ENCODE peak calls at places on chromosomes 16 and 17, in five cellular contexts. F, I, N, A and T are unnamed samples.
A peak's percentile ranks its signal among the peaks of the same experiment; 100 is the strongest.

GRCh38 chr16:83579027-83579426 is 228.8 kb upstream of the HSBP1 start:
- DNase-seq in F (no peak), I (no peak), N (no peak), A (no peak), T (no peak)

GRCh38 chr17:17757391-17757791 is 76.1 kb downstream of the RAI1 start:
- DNase-seq in F (no peak), I (no peak), N (no peak), A (no peak), T (no peak)

GRCh38 chr17:27245230-27245696 is 48.7 kb upstream of the WSB1 start:
- DNase-seq in F (no peak), I (peak; percentile 76), N (peak; percentile 56), A (peak; percentile 95), T (peak; percentile 59)

GRCh38 chr17:76270770-76271668 is 5.9 kb downstream of the UBALD2 start:
- DNase-seq in F (no peak), I (no peak), N (no peak), A (no peak), T (no peak)

GRCh38 chr17:29368926-29369325 is 21.2 kb upstream of the TAOK1 start:
- DNase-seq in F (no peak), I (no peak), N (peak; percentile 9), A (no peak), T (peak; percentile 21)

GRCh38 chr17:74964246-74964761 is 8.3 kb downstream of the HID1 start:
- DNase-seq in F (no peak), I (no peak), N (no peak), A (no peak), T (no peak)

GRCh38 chr17:27381007-27381501 is 75.2 kb upstream of the KSR1 start:
- DNase-seq in F (no peak), I (peak; percentile 84), N (peak; percentile 50), A (peak; percentile 78), T (peak; percentile 74)

GRCh38 chr16:66662445-66663194 is 33.9 kb downstream of the CMTM4 start:
- DNase-seq in F (no peak), I (peak; percentile 42), N (peak; percentile 17), A (peak; percentile 65), T (no peak)

GRCh38 chr17:50283246-50283645 is 9.0 kb downstream of the TMEM92 start:
- DNase-seq in F (no peak), I (no peak), N (no peak), A (no peak), T (no peak)

GRCh38 chr16:86287641-86288201 is 222.6 kb upstream of the FOXF1 start:
- DNase-seq in F (no peak), I (no peak), N (no peak), A (no peak), T (no peak)

GRCh38 chr17:6555331-6556120 is 829 bp downstream of the PITPNM3 start:
- DNase-seq in F (peak; percentile 19), I (no peak), N (peak; percentile 45), A (no peak), T (peak; percentile 55)

GRCh38 chr17:17940451-17940911 is 31.7 kb downstream of the TOM1L2 start:
- DNase-seq in F (no peak), I (peak; percentile 20), N (peak; percentile 52), A (no peak), T (no peak)

GRCh38 chr16:63983401-63983800 is 1138.5 kb downstream of the CDH11 start:
- DNase-seq in F (no peak), I (no peak), N (no peak), A (no peak), T (no peak)

GRCh38 chr17:33127706-33128105 is 136.1 kb downstream of the SPACA3 start:
- DNase-seq in F (peak; percentile 2), I (no peak), N (no peak), A (no peak), T (no peak)

GRCh38 chr17:4708436-4708835 is 2.0 kb upstream of the ARRB2 start:
- DNase-seq in F (no peak), I (peak; percentile 66), N (no peak), A (no peak), T (no peak)

GRCh38 chr17:4110152-4110551 is 32.7 kb downstream of the ZZEF1 start:
- DNase-seq in F (no peak), I (no peak), N (no peak), A (peak; percentile 23), T (no peak)

GRCh38 chr17:28216528-28216927 is 102.5 kb upstream of the TMEM97 start:
- DNase-seq in F (no peak), I (no peak), N (no peak), A (no peak), T (no peak)

GRCh38 chr17:58510075-58510474 is 4.4 kb downstream of the MTMR4 start:
- DNase-seq in F (no peak), I (no peak), N (no peak), A (no peak), T (no peak)

GRCh38 chr16:20317117-20317516 is 10.2 kb downstream of the GP2 start:
- DNase-seq in F (no peak), I (no peak), N (no peak), A (no peak), T (no peak)

GRCh38 chr17:13736915-13737314 is 135.2 kb upstream of the HS3ST3A1 start:
- DNase-seq in F (no peak), I (no peak), N (no peak), A (no peak), T (no peak)

GRCh38 chr16:71622088-71622487 is 3.9 kb upstream of the MARVELD3 start:
- DNase-seq in F (no peak), I (no peak), N (no peak), A (no peak), T (no peak)

GRCh38 chr16:14095883-14096551 is 24.9 kb downstream of the MRTFB start:
- DNase-seq in F (no peak), I (no peak), N (peak; percentile 11), A (no peak), T (no peak)

GRCh38 chr16:6644916-6645315 is 687.7 kb upstream of the RBFOX1 start:
- DNase-seq in F (no peak), I (no peak), N (no peak), A (no peak), T (no peak)

GRCh38 chr16:57998484-57998883 is 2.0 kb downstream of the ZNF319 start:
- DNase-seq in F (no peak), I (peak; percentile 6), N (no peak), A (no peak), T (no peak)

GRCh38 chr16:58000706-58001676 is at the start of gene USB1:
- DNase-seq in F (no peak), I (peak; percentile 92), N (peak; percentile 83), A (peak; percentile 97), T (peak; percentile 92)

GRCh38 chr16:57999366-57999970 is 1.0 kb downstream of the ZNF319 start:
- DNase-seq in F (no peak), I (no peak), N (peak; percentile 27), A (no peak), T (no peak)

GRCh38 chr16:57998992-57999365 is 1.5 kb downstream of the ZNF319 start:
- DNase-seq in F (no peak), I (no peak), N (no peak), A (no peak), T (no peak)

GRCh38 chr16:57999971-58000705 is at the start of gene ZNF319:
- DNase-seq in F (no peak), I (no peak), N (no peak), A (no peak), T (no peak)
- TF ChIP-seq CTCF in F (no peak), I (no peak), N (no peak), A (no peak), T (no peak)

GRCh38 chr17:42180411-42180921 is 476 bp downstream of the KCNH4 start:
- DNase-seq in F (no peak), I (peak; percentile 34), N (no peak), A (no peak), T (peak; percentile 25)

GRCh38 chr17:42181851-42182207 is 887 bp upstream of the KCNH4 start:
- DNase-seq in F (no peak), I (no peak), N (no peak), A (no peak), T (no peak)

GRCh38 chr17:42179335-42179734 is 1.6 kb downstream of the KCNH4 start:
- DNase-seq in F (no peak), I (no peak), N (no peak), A (no peak), T (no peak)

GRCh38 chr17:42179911-42180410 is 981 bp downstream of the KCNH4 start:
- DNase-seq in F (no peak), I (peak; percentile 81), N (peak; percentile 37), A (no peak), T (peak; percentile 90)

DNA sequence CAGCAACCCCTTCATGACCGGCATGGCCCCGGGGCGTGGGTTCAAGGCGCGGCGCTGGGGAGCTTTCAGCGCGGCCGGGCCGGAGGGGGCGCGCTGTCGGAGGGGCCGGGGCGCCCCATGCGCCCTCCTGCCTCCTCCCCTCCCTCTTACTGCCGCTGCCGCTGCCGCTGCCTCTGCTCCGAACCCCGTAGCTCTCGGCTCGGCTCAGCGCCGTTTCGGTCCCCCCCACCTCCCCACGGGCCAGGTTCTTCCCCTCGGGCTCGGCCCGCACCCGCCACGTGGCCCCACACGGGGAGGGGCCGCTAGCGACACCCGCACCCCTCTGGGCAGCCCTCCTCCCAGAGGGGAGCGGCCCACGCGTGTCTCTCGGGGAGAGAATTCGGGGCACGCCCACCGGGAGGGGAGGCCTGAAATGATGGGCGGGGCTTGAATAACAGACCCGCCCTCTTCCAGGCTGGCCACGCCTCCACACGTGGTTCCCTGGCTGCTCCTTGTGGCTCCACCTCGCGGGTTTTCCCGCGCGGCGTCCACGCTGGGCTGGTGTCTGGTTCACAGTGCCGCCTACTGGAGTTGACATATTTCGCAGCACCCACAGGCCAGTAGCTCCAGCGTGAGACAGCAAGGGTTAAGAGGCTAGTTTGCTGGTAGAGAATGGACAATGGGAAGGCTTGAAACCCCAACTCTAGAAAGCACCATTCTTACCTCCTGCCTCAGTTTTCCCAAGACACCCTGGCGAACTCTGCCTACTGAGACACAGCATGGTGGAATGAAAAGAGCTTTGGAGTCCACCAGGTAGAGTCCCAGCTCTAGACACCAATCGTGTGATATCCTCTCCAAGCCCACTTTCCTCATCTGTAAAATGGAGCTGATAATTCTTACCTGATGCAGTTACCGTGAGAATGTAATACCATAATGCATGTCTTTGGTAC is at the start of gene KCNH4:
- DNase-seq in F (no peak), I (peak; percentile 97), N (peak; percentile 39), A (peak; percentile 93), T (peak; percentile 56)
- TF ChIP-seq CTCF in F (peak; percentile 45), I (peak; percentile 88), N (peak; percentile 41), A (peak; percentile 72), T (no peak)

GRCh38 chr17:82037889-82038195 is 345 bp upstream of the DCXR start:
- DNase-seq in F (no peak), I (no peak), N (no peak), A (no peak), T (no peak)
- TF ChIP-seq CTCF in F (no peak), I (no peak), N (no peak), A (no peak), T (no peak)

DNA sequence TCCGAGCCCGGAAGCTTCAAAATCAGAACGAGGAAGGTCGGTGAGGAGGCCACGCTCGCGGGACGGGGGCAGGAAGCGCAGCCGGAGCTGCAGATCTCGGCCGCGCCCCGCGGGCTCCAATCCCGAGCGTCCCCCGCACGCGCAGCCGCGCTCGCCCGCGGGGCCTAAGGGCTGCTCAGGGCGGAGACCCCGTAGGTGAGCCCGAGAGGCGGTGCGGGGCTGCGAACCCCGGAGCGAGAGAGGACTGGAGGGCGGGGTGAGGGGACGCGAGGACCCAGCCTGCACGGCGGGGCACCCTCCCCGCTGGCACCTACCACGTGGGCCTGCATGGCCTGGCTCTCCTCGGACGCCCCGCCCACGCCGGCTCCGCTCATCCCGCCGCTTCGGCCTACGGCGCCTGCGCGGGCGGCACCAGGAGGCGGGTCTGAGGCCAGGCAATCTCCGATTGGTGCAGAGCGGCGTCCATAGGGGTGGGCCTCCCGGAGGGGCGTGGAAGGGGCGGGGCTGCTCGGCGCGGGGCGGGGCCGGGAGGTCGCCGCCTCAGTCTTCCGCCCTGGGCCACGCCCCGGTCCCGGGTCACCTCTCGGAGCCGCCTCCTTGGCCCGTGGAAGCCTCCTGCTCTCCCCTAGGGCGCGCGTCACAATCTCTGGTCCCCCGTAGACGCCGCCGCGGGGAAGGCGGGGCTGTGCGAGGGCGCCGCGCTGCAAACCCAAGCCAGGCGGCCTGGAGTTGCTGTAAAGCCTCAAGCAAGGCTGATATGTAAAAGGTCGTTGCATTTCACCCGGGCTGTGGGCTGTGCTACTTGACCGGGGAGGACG is 27.8 kb upstream of the METRNL start:
- DNase-seq in F (peak; percentile 70), I (peak; percentile 98), N (peak; percentile 96), A (peak; percentile 96), T (peak; percentile 97)
- TF ChIP-seq CTCF in F (no peak), I (no peak), N (peak; percentile 18), A (no peak), T (no peak)